ENCODE peak calls at places on chromosomes 5 and 9, in ten cellular contexts. X, P, F, Q, B, Y, W, U, Z and E are unnamed samples.

GRCh38 chr5:76422175-76422574 is 19.1 kb downstream of the IQGAP2 start:
- DNase-seq in X (no peak), P (no peak), F (no peak), Q (no peak), B (no peak), Y (no peak), W (no peak), U (no peak), Z (no peak), E (no peak)

GRCh38 chr5:78353520-78353919 is 6.9 kb upstream of the SCAMP1 start:
- DNase-seq in X (no peak), P (no peak), F (no peak), Q (no peak), B (no peak), Y (no peak), W (no peak), U (no peak), Z (no peak), E (no peak)

GRCh38 chr5:38420691-38421395 is 135.6 kb downstream of the LIFR start:
- DNase-seq in X (no peak), P (no peak), F (no peak), Q (peak; percentile 65), B (no peak), Y (peak; percentile 63), W (peak; percentile 66), U (peak; percentile 74), Z (no peak), E (peak; percentile 36)

GRCh38 chr5:79990598-79991507 is at the start of gene MTX3:
- DNase-seq in X (peak; percentile 81), P (peak; percentile 40), F (peak; percentile 87), Q (peak; percentile 57), B (peak; percentile 67), Y (peak; percentile 65), W (peak; percentile 66), U (peak; percentile 65), Z (peak; percentile 78), E (peak; percentile 83)

GRCh38 chr9:21761309-21761901 is 41.0 kb upstream of the MTAP start:
- DNase-seq in X (no peak), P (no peak), F (no peak), Q (no peak), B (no peak), Y (no peak), W (no peak), U (no peak), Z (no peak), E (no peak)

GRCh38 chr9:93211654-93212001 is 27.7 kb downstream of the WNK2 start:
- DNase-seq in X (no peak), P (no peak), F (no peak), Q (no peak), B (no peak), Y (no peak), W (no peak), U (no peak), Z (no peak), E (no peak)

GRCh38 chr9:114348261-114348905 is 18.7 kb downstream of the ORM2 start:
- DNase-seq in X (no peak), P (no peak), F (no peak), Q (no peak), B (no peak), Y (no peak), W (no peak), U (no peak), Z (no peak), E (no peak)

GRCh38 chr9:77731008-77731698 is 83.0 kb upstream of the GNA14 start:
- DNase-seq in X (no peak), P (no peak), F (no peak), Q (no peak), B (no peak), Y (no peak), W (no peak), U (no peak), Z (no peak), E (no peak)

GRCh38 chr9:127202461-127203139 is 62.0 kb upstream of the GARNL3 start:
- DNase-seq in X (peak; percentile 34), P (no peak), F (no peak), Q (no peak), B (no peak), Y (no peak), W (no peak), U (no peak), Z (no peak), E (no peak)

GRCh38 chr9:74496819-74497749 is at the start of gene RORB:
- DNase-seq in X (peak; percentile 55), P (no peak), F (no peak), Q (peak; percentile 85), B (no peak), Y (peak; percentile 21), W (no peak), U (peak; percentile 40), Z (no peak), E (peak; percentile 35)

GRCh38 chr9:29422445-29422844 is 1849.2 kb upstream of the C9orf72 start:
- DNase-seq in X (no peak), P (no peak), F (no peak), Q (no peak), B (no peak), Y (no peak), W (no peak), U (no peak), Z (no peak), E (no peak)

GRCh38 chr5:66621146-66621545 is 25.0 kb downstream of the MAST4 start:
- DNase-seq in X (no peak), P (no peak), F (no peak), Q (no peak), B (no peak), Y (no peak), W (no peak), U (no peak), Z (no peak), E (no peak)

GRCh38 chr5:16467363-16468219 is 2.0 kb upstream of the ZNF622 start:
- DNase-seq in X (no peak), P (no peak), F (no peak), Q (no peak), B (no peak), Y (peak; percentile 84), W (peak; percentile 38), U (no peak), Z (no peak), E (no peak)

GRCh38 chr9:21830589-21830988 is 28.2 kb downstream of the MTAP start:
- DNase-seq in X (no peak), P (no peak), F (no peak), Q (no peak), B (no peak), Y (peak; percentile 56), W (peak; percentile 43), U (no peak), Z (no peak), E (no peak)

GRCh38 chr9:98248737-98249474 is 6.5 kb downstream of the TBC1D2 start:
- DNase-seq in X (no peak), P (peak; percentile 49), F (no peak), Q (no peak), B (no peak), Y (peak; percentile 97), W (peak; percentile 95), U (no peak), Z (no peak), E (peak; percentile 86)

GRCh38 chr9:128068656-128069221 is 707 bp downstream of the SLC25A25 start:
- DNase-seq in X (peak; percentile 61), P (no peak), F (no peak), Q (no peak), B (no peak), Y (no peak), W (no peak), U (no peak), Z (no peak), E (no peak)

GRCh38 chr5:73619606-73620334 is 6.2 kb upstream of the ARHGEF28 start:
- DNase-seq in X (no peak), P (no peak), F (no peak), Q (no peak), B (no peak), Y (no peak), W (no peak), U (no peak), Z (no peak), E (no peak)

GRCh38 chr9:94603259-94603776 is 9.7 kb upstream of the FBP2 start:
- DNase-seq in X (peak; percentile 81), P (no peak), F (peak; percentile 44), Q (peak; percentile 91), B (peak; percentile 49), Y (peak; percentile 47), W (peak; percentile 67), U (peak; percentile 29), Z (peak; percentile 52), E (peak; percentile 84)

GRCh38 chr9:118640836-118641557 is 728.2 kb downstream of the BRINP1 start:
- DNase-seq in X (no peak), P (no peak), F (no peak), Q (no peak), B (no peak), Y (peak; percentile 28), W (no peak), U (no peak), Z (no peak), E (no peak)

GRCh38 chr5:142617416-142617815 is 68.5 kb downstream of the FGF1 start:
- DNase-seq in X (no peak), P (no peak), F (no peak), Q (no peak), B (no peak), Y (no peak), W (no peak), U (no peak), Z (no peak), E (no peak)

GRCh38 chr5:177494356-177495195 is 2.8 kb downstream of the PDLIM7 start:
- DNase-seq in X (no peak), P (peak; percentile 31), F (no peak), Q (no peak), B (no peak), Y (peak; percentile 80), W (peak; percentile 70), U (no peak), Z (no peak), E (peak; percentile 51)

GRCh38 chr5:156826150-156826549 is 23.9 kb upstream of the PPP1R2B start:
- DNase-seq in X (no peak), P (no peak), F (no peak), Q (no peak), B (no peak), Y (no peak), W (no peak), U (no peak), Z (no peak), E (no peak)

GRCh38 chr9:36222449-36222848 is 31.7 kb downstream of the CLTA start:
- DNase-seq in X (no peak), P (no peak), F (no peak), Q (no peak), B (no peak), Y (no peak), W (no peak), U (no peak), Z (no peak), E (no peak)

GRCh38 chr5:134567651-134568338 is 42.3 kb downstream of the JADE2 start:
- DNase-seq in X (no peak), P (peak; percentile 50), F (no peak), Q (no peak), B (no peak), Y (no peak), W (peak; percentile 78), U (no peak), Z (no peak), E (peak; percentile 34)

GRCh38 chr5:14510880-14511279 is 70.7 kb upstream of the OTULINL start:
- DNase-seq in X (no peak), P (no peak), F (no peak), Q (no peak), B (no peak), Y (no peak), W (no peak), U (no peak), Z (no peak), E (no peak)

GRCh38 chr9:35675732-35676392 is 2.1 kb downstream of the CA9 start:
- DNase-seq in X (peak; percentile 60), P (no peak), F (no peak), Q (no peak), B (no peak), Y (no peak), W (no peak), U (no peak), Z (no peak), E (peak; percentile 54)

GRCh38 chr5:144284931-144285330 is 114.3 kb downstream of the KCTD16 start:
- DNase-seq in X (no peak), P (no peak), F (no peak), Q (no peak), B (no peak), Y (no peak), W (peak; percentile 6), U (no peak), Z (no peak), E (no peak)

GRCh38 chr9:94222870-94223269 is 36.2 kb upstream of the ZNF169 start:
- DNase-seq in X (no peak), P (no peak), F (no peak), Q (no peak), B (no peak), Y (peak; percentile 75), W (no peak), U (no peak), Z (no peak), E (no peak)